ENCODE peak calls at places on chromosomes 11 and 22, in four cellular contexts. B is sigmoid colon, S is SK-N-SH, W is A549. M is an unnamed sample.

GRCh38 chr11:1942541-1943260 is 4.4 kb upstream of the MRPL23 start:
- DNase-seq in B (peak; percentile 58), S (no peak), W (no peak), M (peak; percentile 1)

GRCh38 chr11:29306527-29306926 is 710.3 kb downstream of the KCNA4 start:
- DNase-seq in B (no peak), S (no peak), W (no peak), M (no peak)

GRCh38 chr11:119843760-119844330 is 114.8 kb upstream of the NECTIN1 start:
- DNase-seq in B (no peak), S (peak; percentile 55), W (peak; percentile 20), M (no peak)

GRCh38 chr11:71252434-71252781 is at the start of gene SHANK2:
- DNase-seq in B (no peak), S (peak; percentile 60), W (peak; percentile 49), M (no peak)

GRCh38 chr11:65417702-65418430 is 4.7 kb upstream of the NEAT1 start:
- DNase-seq in B (peak; percentile 92), S (peak; percentile 41), W (no peak), M (peak; percentile 70)

GRCh38 chr11:68841718-68842426 is at the start of gene CPT1A:
- DNase-seq in B (peak; percentile 90), S (peak; percentile 94), W (peak; percentile 83), M (peak; percentile 83)

GRCh38 chr11:35343033-35343598 is 76.2 kb downstream of the SLC1A2 start:
- DNase-seq in B (no peak), S (no peak), W (no peak), M (no peak)

GRCh38 chr11:66443602-66444001 is 5.0 kb upstream of the MRPL11 start:
- DNase-seq in B (no peak), S (no peak), W (peak; percentile 48), M (no peak)

GRCh38 chr11:336666-337002 is 16.0 kb upstream of the IFITM3 start:
- DNase-seq in B (peak; percentile 11), S (no peak), W (no peak), M (no peak)

GRCh38 chr22:29569011-29569678 is 11.8 kb downstream of the NIPSNAP1 start:
- DNase-seq in B (no peak), S (no peak), W (no peak), M (no peak)

GRCh38 chr22:47017245-47017644 is 254.8 kb downstream of the TBC1D22A start:
- DNase-seq in B (peak; percentile 50), S (no peak), W (no peak), M (peak; percentile 24)

GRCh38 chr11:32893947-32894827 is 1.6 kb downstream of the QSER1 start:
- DNase-seq in B (no peak), S (peak; percentile 72), W (peak; percentile 82), M (no peak)

GRCh38 chr11:132139181-132139580 is 768.8 kb downstream of the NTM start:
- DNase-seq in B (no peak), S (no peak), W (no peak), M (no peak)

GRCh38 chr11:3120071-3120792 is 44.9 kb downstream of the OSBPL5 start:
- DNase-seq in B (peak; percentile 64), S (peak; percentile 12), W (no peak), M (peak; percentile 39)

GRCh38 chr11:66172146-66172545 is 96.3 kb upstream of the RAB1B start:
- DNase-seq in B (no peak), S (no peak), W (no peak), M (no peak)

GRCh38 chr22:40436460-40437431 is 66.4 kb downstream of the SGSM3 start:
- DNase-seq in B (no peak), S (peak; percentile 39), W (peak; percentile 29), M (peak; percentile 57)

GRCh38 chr11:2383823-2384722 is 7.0 kb downstream of the CD81 start:
- DNase-seq in B (no peak), S (no peak), W (no peak), M (peak; percentile 33)

GRCh38 chr11:91768783-91769182 is 455.8 kb upstream of the FAT3 start:
- DNase-seq in B (no peak), S (no peak), W (no peak), M (no peak)

GRCh38 chr22:19525666-19526065 is 1.5 kb upstream of the CLDN5 start:
- DNase-seq in B (no peak), S (no peak), W (no peak), M (no peak)

GRCh38 chr11:1936072-1936780 is 10.9 kb upstream of the MRPL23 start:
- DNase-seq in B (peak; percentile 53), S (peak; percentile 32), W (no peak), M (no peak)

GRCh38 chr22:24436553-24436952 is 9.2 kb downstream of the ADORA2A start:
- DNase-seq in B (no peak), S (peak; percentile 8), W (no peak), M (no peak)

GRCh38 chr11:80393210-80393609 is 952.4 kb upstream of the TENM4 start:
- DNase-seq in B (no peak), S (no peak), W (no peak), M (no peak)

GRCh38 chr11:36478700-36479329 is 31.3 kb downstream of the TRAF6 start:
- DNase-seq in B (no peak), S (peak; percentile 45), W (peak; percentile 35), M (no peak)

GRCh38 chr11:122809861-122810260 is 28.4 kb upstream of the CRTAM start:
- DNase-seq in B (no peak), S (no peak), W (no peak), M (no peak)

GRCh38 chr22:42680648-42681047 is 31.5 kb upstream of the CYB5R3 start:
- DNase-seq in B (no peak), S (no peak), W (peak; percentile 64), M (no peak)

GRCh38 chr11:31397239-31397834 is 27.7 kb downstream of the DNAJC24 start:
- DNase-seq in B (no peak), S (peak; percentile 25), W (peak; percentile 5), M (no peak)

GRCh38 chr11:102186836-102187235 is 76.6 kb downstream of the YAP1 start:
- DNase-seq in B (no peak), S (no peak), W (no peak), M (peak; percentile 39)

GRCh38 chr22:20571531-20572007 is 64.2 kb downstream of the MED15 start:
- DNase-seq in B (no peak), S (peak; percentile 81), W (peak; percentile 28), M (no peak)

GRCh38 chr22:43345761-43346261 is 2.6 kb upstream of the SCUBE1 start:
- DNase-seq in B (no peak), S (no peak), W (no peak), M (no peak)

GRCh38 chr11:47338396-47339241 is 13.9 kb downstream of the MYBPC3 start:
- DNase-seq in B (no peak), S (no peak), W (no peak), M (no peak)

GRCh38 chr11:46480166-46480726 is 88.7 kb upstream of the CHRM4 start:
- DNase-seq in B (no peak), S (no peak), W (no peak), M (no peak)

GRCh38 chr11:9459573-9460321 is 1.1 kb upstream of the ZNF143 start:
- DNase-seq in B (no peak), S (peak; percentile 29), W (peak; percentile 16), M (no peak)

GRCh38 chr11:12949456-12949855 is 59.7 kb upstream of the RASSF10 start:
- DNase-seq in B (no peak), S (no peak), W (no peak), M (no peak)
- TF ChIP-seq EP300 in B (no peak), S (no peak), W (no peak), M (no peak)

GRCh38 chr11:128802358-128802981 is 64.6 kb downstream of the KCNJ1 start:
- DNase-seq in B (no peak), S (peak; percentile 65), W (peak; percentile 43), M (no peak)
- TF ChIP-seq CTCF in B (no peak), S (peak; percentile 63), W (no peak), M (no peak)

GRCh38 chr11:117327567-117328413 is at the start of gene CEP164:
- DNase-seq in B (peak; percentile 98), S (peak; percentile 94), W (peak; percentile 97), M (peak; percentile 97)
- TF ChIP-seq EP300 in B (no peak), S (no peak), W (no peak), M (no peak)

DNA sequence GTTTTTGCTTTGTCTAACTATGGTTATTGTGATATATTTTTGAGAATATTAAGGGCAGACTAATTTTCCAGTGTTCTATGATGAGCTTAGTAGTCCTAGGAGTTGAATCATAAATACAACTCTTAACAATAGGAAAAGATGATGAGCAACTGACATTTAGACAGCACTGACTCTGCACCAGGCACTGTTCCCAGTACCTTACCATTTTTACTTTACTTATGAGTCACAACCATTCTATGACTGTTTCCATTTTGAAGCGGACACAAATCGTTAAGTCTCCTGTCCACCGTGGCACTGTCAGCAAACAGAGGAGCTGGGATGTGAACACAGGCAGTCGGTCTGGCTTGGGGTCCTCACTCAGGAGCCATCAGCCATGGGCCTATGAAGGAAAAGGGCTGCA is 3.4 kb upstream of the SCGB2A2 start:
- DNase-seq in B (no peak), S (no peak), W (no peak), M (no peak)
- TF ChIP-seq CTCF in B (no peak), S (no peak), W (no peak), M (no peak)

DNA sequence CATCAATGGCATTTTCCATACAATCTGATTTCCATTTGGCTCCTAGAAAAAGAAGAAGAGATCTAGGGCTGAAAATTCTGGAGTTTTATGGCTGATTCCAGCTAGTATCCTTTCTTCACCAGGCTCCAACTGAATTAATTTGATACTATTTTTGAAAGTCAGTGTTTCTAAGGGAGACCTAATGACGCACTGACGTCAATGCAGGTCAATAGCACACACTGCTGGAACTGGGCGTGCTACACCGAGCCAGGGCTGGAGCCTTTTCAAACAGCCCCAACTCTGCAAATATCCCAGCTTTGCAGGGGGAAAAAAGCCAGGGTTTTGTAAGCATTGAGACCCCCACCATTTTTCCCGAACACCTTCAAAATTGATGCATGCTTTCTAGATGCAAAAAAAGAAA is 124.7 kb upstream of the HSD17B12 start:
- DNase-seq in B (no peak), S (no peak), W (no peak), M (peak; percentile 74)
- TF ChIP-seq EP300 in B (no peak), S (no peak), W (no peak), M (no peak)

GRCh38 chr11:87300640-87301381 is 263.1 kb downstream of the TMEM135 start:
- DNase-seq in B (no peak), S (no peak), W (no peak), M (no peak)
- TF ChIP-seq CTCF in B (no peak), S (no peak), W (no peak), M (no peak)

GRCh38 chr22:36324414-36324813 is 63.4 kb downstream of the MYH9 start:
- DNase-seq in B (no peak), S (no peak), W (no peak), M (no peak)

GRCh38 chr22:36326178-36327161 is 61.3 kb downstream of the MYH9 start:
- DNase-seq in B (no peak), S (no peak), W (no peak), M (no peak)

GRCh38 chr22:36323855-36324331 is 63.9 kb downstream of the MYH9 start:
- DNase-seq in B (no peak), S (no peak), W (no peak), M (peak; percentile 43)

GRCh38 chr22:36323182-36323854 is 64.4 kb downstream of the MYH9 start:
- DNase-seq in B (peak; percentile 97), S (no peak), W (no peak), M (no peak)

GRCh38 chr22:36325163-36326031 is 62.4 kb downstream of the MYH9 start:
- DNase-seq in B (peak; percentile 93), S (no peak), W (no peak), M (no peak)
- TF ChIP-seq EP300 in B (peak; percentile 91), S (no peak), W (no peak), M (no peak)

GRCh38 chr22:50303848-50304527 is 3.5 kb downstream of the PLXNB2 start:
- DNase-seq in B (peak; percentile 88), S (peak; percentile 63), W (no peak), M (peak; percentile 66)
- TF ChIP-seq CTCF in B (peak; percentile 28), S (peak; percentile 13), W (no peak), M (no peak)

M was measured in ovary.